ENCODE peak calls at places on chromosomes 3 and 15, in four cellular contexts. One of them, this sample, is unnamed.

GRCh38 chr15:68228143-68228970 is 1.2 kb downstream of the CLN6 start:
- DNase-seq in cardiac fibroblast: no peak
- DNase-seq in WERI-Rb-1: no peak
- DNase-seq in fibroblast of mammary gland: peak; percentile 27
- DNase-seq in this sample: no peak

GRCh38 chr3:182959474-182960350 is 20.6 kb downstream of the DCUN1D1 start:
- DNase-seq in fibroblast of mammary gland: no peak
- DNase-seq in WERI-Rb-1: no peak
- DNase-seq in cardiac fibroblast: no peak
- DNase-seq in this sample: no peak

GRCh38 chr3:53921296-53921695 is 29.6 kb upstream of the SELENOK start:
- DNase-seq in cardiac fibroblast: peak; percentile 18
- DNase-seq in WERI-Rb-1: no peak
- DNase-seq in fibroblast of mammary gland: peak; percentile 26
- DNase-seq in this sample: no peak

GRCh38 chr3:157447026-157447694 is 10.5 kb downstream of the PTX3 start:
- DNase-seq in fibroblast of mammary gland: peak; percentile 76
- DNase-seq in WERI-Rb-1: no peak
- DNase-seq in cardiac fibroblast: peak; percentile 75
- DNase-seq in this sample: no peak

GRCh38 chr15:56832125-56832524 is 86.3 kb upstream of the TCF12 start:
- DNase-seq in WERI-Rb-1: no peak
- DNase-seq in cardiac fibroblast: peak; percentile 5
- DNase-seq in fibroblast of mammary gland: peak; percentile 36
- DNase-seq in this sample: no peak

GRCh38 chr3:65888980-65889706 is 149.6 kb downstream of the MAGI1 start:
- DNase-seq in fibroblast of mammary gland: peak; percentile 97
- DNase-seq in WERI-Rb-1: no peak
- DNase-seq in cardiac fibroblast: peak; percentile 97
- DNase-seq in this sample: peak; percentile 29

GRCh38 chr3:9135526-9135925 is 113.9 kb downstream of the SRGAP3 start:
- DNase-seq in fibroblast of mammary gland: no peak
- DNase-seq in cardiac fibroblast: no peak
- DNase-seq in WERI-Rb-1: no peak
- DNase-seq in this sample: no peak

GRCh38 chr3:24196526-24196925 is 251.4 kb downstream of the NR1D2 start:
- DNase-seq in cardiac fibroblast: peak; percentile 12
- DNase-seq in fibroblast of mammary gland: peak; percentile 69
- DNase-seq in WERI-Rb-1: no peak
- DNase-seq in this sample: no peak

GRCh38 chr15:59622289-59622688 is 10.7 kb downstream of the GCNT3 start:
- DNase-seq in fibroblast of mammary gland: peak; percentile 63
- DNase-seq in WERI-Rb-1: peak; percentile 35
- DNase-seq in cardiac fibroblast: peak; percentile 78
- DNase-seq in this sample: peak; percentile 39

GRCh38 chr3:99114565-99115291 is 213.2 kb upstream of the DCBLD2 start:
- DNase-seq in cardiac fibroblast: peak; percentile 87
- DNase-seq in fibroblast of mammary gland: peak; percentile 74
- DNase-seq in WERI-Rb-1: peak; percentile 53
- DNase-seq in this sample: no peak

GRCh38 chr3:197031315-197032285 is 2.0 kb upstream of the MELTF start:
- DNase-seq in fibroblast of mammary gland: peak; percentile 99
- DNase-seq in cardiac fibroblast: peak; percentile 99
- DNase-seq in WERI-Rb-1: no peak
- DNase-seq in this sample: peak; percentile 58

GRCh38 chr3:104711435-104711834 is 655.3 kb upstream of the ALCAM start:
- DNase-seq in WERI-Rb-1: no peak
- DNase-seq in cardiac fibroblast: no peak
- DNase-seq in fibroblast of mammary gland: no peak
- DNase-seq in this sample: no peak

GRCh38 chr3:31277582-31277981 is 255.1 kb upstream of the STT3B start:
- DNase-seq in fibroblast of mammary gland: no peak
- DNase-seq in WERI-Rb-1: no peak
- DNase-seq in cardiac fibroblast: peak; percentile 33
- DNase-seq in this sample: no peak

GRCh38 chr3:64220161-64220560 is 5.1 kb downstream of the PRICKLE2 start:
- DNase-seq in WERI-Rb-1: no peak
- DNase-seq in cardiac fibroblast: peak; percentile 72
- DNase-seq in fibroblast of mammary gland: peak; percentile 64
- DNase-seq in this sample: no peak

GRCh38 chr3:150377601-150378466 is 30.3 kb upstream of the TSC22D2 start:
- DNase-seq in WERI-Rb-1: no peak
- DNase-seq in fibroblast of mammary gland: peak; percentile 32
- DNase-seq in cardiac fibroblast: no peak
- DNase-seq in this sample: no peak

GRCh38 chr15:74821091-74821789 is 5.2 kb upstream of the CPLX3 start:
- DNase-seq in cardiac fibroblast: no peak
- DNase-seq in WERI-Rb-1: peak; percentile 94
- DNase-seq in fibroblast of mammary gland: no peak
- DNase-seq in this sample: peak; percentile 72

GRCh38 chr3:151483488-151483887 is 22.6 kb upstream of the IGSF10 start:
- DNase-seq in fibroblast of mammary gland: no peak
- DNase-seq in cardiac fibroblast: no peak
- DNase-seq in WERI-Rb-1: no peak
- DNase-seq in this sample: no peak

GRCh38 chr15:41971893-41972340 is 440 bp downstream of the EHD4 start:
- DNase-seq in fibroblast of mammary gland: no peak
- DNase-seq in WERI-Rb-1: peak; percentile 28
- DNase-seq in cardiac fibroblast: no peak
- DNase-seq in this sample: no peak

GRCh38 chr3:197365621-197366020 is 67.2 kb upstream of the DLG1 start:
- DNase-seq in fibroblast of mammary gland: no peak
- DNase-seq in cardiac fibroblast: peak; percentile 10
- DNase-seq in WERI-Rb-1: no peak
- DNase-seq in this sample: no peak

DNA sequence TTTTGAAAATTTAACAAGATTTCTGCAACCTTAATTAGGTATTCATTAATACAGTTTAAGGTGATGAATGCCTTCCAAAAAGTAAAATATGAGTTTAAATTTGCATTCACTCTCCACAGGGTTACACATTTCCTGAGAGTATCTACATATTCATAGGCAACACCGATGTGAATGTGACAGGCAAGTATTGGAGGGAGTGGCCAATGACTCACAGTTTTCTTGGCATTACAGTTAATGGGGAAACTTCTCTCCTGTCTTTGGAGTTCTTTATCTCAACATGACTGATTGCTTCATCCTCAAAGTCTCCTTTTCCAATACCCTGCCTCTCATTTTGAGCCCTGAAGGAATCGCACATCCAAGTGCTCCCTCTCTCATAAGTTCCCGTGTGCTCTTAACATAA is 181.9 kb upstream of the CHL1 start:
- DNase-seq in cardiac fibroblast: no peak
- DNase-seq in fibroblast of mammary gland: peak; percentile 15
- DNase-seq in WERI-Rb-1: no peak
- DNase-seq in this sample: no peak
- TF ChIP-seq CTCF in cardiac fibroblast: no peak
- TF ChIP-seq CTCF in fibroblast of mammary gland: no peak
- TF ChIP-seq CTCF in WERI-Rb-1: no peak
- TF ChIP-seq CTCF in this sample: no peak

GRCh38 chr3:179027326-179027900 is 44.2 kb downstream of the ZMAT3 start:
- DNase-seq in fibroblast of mammary gland: peak; percentile 69
- DNase-seq in WERI-Rb-1: no peak
- DNase-seq in cardiac fibroblast: peak; percentile 84
- DNase-seq in this sample: no peak
- TF ChIP-seq CTCF in fibroblast of mammary gland: peak; percentile 10
- TF ChIP-seq CTCF in WERI-Rb-1: no peak
- TF ChIP-seq CTCF in cardiac fibroblast: no peak
- TF ChIP-seq CTCF in this sample: no peak

GRCh38 chr3:170643831-170644230 is 58.0 kb upstream of the SLC7A14 start:
- DNase-seq in WERI-Rb-1: no peak
- DNase-seq in cardiac fibroblast: no peak
- DNase-seq in fibroblast of mammary gland: no peak
- DNase-seq in this sample: no peak
- TF ChIP-seq CTCF in WERI-Rb-1: no peak
- TF ChIP-seq CTCF in cardiac fibroblast: no peak
- TF ChIP-seq CTCF in fibroblast of mammary gland: no peak
- TF ChIP-seq CTCF in this sample: no peak

DNA sequence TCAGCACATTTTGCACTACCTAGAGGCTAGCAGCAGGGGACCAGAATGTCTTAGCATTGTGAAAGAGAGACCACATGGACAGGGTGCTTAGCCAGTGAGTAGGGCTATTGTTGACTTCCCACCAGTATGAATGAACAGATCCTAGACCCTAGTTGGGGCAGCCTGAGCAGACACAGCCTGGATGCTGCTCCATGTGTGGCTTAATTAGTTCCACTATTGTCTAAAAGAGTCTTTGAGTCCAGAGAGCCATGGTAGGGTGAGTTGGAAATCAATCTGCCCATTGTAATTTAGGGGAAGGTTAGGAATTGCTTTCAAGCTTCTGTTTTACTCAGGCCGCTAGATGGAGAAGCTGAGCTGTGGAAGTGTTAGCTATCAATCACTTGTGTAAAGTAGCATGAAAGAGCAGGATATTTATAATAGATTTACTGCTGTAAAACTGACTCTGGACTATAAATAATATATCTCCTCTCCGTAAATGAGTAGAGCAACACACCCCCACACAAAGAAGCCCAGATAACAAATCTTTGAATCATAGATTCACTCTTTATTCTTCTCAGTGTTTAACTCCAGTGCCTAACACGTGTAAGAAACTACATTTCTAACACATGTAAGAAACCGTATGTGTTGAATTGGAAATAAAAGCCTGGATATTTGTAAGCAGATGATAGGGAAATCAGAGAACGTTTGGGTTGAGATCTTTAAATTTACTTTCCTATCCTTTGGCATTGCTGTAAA is 4.1 kb upstream of the GCSAM start:
- DNase-seq in fibroblast of mammary gland: peak; percentile 25
- DNase-seq in cardiac fibroblast: peak; percentile 63
- DNase-seq in WERI-Rb-1: peak; percentile 48
- DNase-seq in this sample: no peak
- TF ChIP-seq CTCF in fibroblast of mammary gland: peak; percentile 49
- TF ChIP-seq CTCF in cardiac fibroblast: peak; percentile 60
- TF ChIP-seq CTCF in WERI-Rb-1: peak; percentile 55
- TF ChIP-seq CTCF in this sample: peak; percentile 74

GRCh38 chr3:45688194-45688881 is 858 bp upstream of the SACM1L start:
- DNase-seq in fibroblast of mammary gland: no peak
- DNase-seq in cardiac fibroblast: no peak
- DNase-seq in WERI-Rb-1: peak; percentile 70
- DNase-seq in this sample: peak; percentile 67
- TF ChIP-seq CTCF in fibroblast of mammary gland: no peak
- TF ChIP-seq CTCF in cardiac fibroblast: no peak
- TF ChIP-seq CTCF in WERI-Rb-1: no peak
- TF ChIP-seq CTCF in this sample: no peak

GRCh38 chr3:193791041-193792032 is 198.3 kb downstream of the OPA1 start:
- DNase-seq in fibroblast of mammary gland: no peak
- DNase-seq in cardiac fibroblast: no peak
- DNase-seq in WERI-Rb-1: no peak
- DNase-seq in this sample: no peak

GRCh38 chr3:193790086-193790990 is 197.3 kb downstream of the OPA1 start:
- DNase-seq in WERI-Rb-1: no peak
- DNase-seq in cardiac fibroblast: no peak
- DNase-seq in fibroblast of mammary gland: no peak
- DNase-seq in this sample: no peak

GRCh38 chr3:193789455-193789854 is 196.4 kb downstream of the OPA1 start:
- DNase-seq in WERI-Rb-1: no peak
- DNase-seq in cardiac fibroblast: no peak
- DNase-seq in fibroblast of mammary gland: no peak
- DNase-seq in this sample: no peak

GRCh38 chr3:193787496-193787870 is 194.5 kb downstream of the OPA1 start:
- DNase-seq in WERI-Rb-1: no peak
- DNase-seq in cardiac fibroblast: no peak
- DNase-seq in fibroblast of mammary gland: no peak
- DNase-seq in this sample: no peak

GRCh38 chr3:193788189-193788946 is 195.4 kb downstream of the OPA1 start:
- DNase-seq in cardiac fibroblast: peak; percentile 70
- DNase-seq in WERI-Rb-1: peak; percentile 39
- DNase-seq in fibroblast of mammary gland: peak; percentile 62
- DNase-seq in this sample: peak; percentile 20
- TF ChIP-seq CTCF in cardiac fibroblast: peak; percentile 88
- TF ChIP-seq CTCF in WERI-Rb-1: peak; percentile 70
- TF ChIP-seq CTCF in fibroblast of mammary gland: peak; percentile 77
- TF ChIP-seq CTCF in this sample: peak; percentile 82

GRCh38 chr15:27714675-27715074 is 384.4 kb downstream of the OCA2 start:
- DNase-seq in cardiac fibroblast: no peak
- DNase-seq in WERI-Rb-1: no peak
- DNase-seq in fibroblast of mammary gland: no peak
- DNase-seq in this sample: no peak
- TF ChIP-seq CTCF in cardiac fibroblast: no peak
- TF ChIP-seq CTCF in WERI-Rb-1: peak; percentile 22
- TF ChIP-seq CTCF in fibroblast of mammary gland: no peak
- TF ChIP-seq CTCF in this sample: no peak

DNA sequence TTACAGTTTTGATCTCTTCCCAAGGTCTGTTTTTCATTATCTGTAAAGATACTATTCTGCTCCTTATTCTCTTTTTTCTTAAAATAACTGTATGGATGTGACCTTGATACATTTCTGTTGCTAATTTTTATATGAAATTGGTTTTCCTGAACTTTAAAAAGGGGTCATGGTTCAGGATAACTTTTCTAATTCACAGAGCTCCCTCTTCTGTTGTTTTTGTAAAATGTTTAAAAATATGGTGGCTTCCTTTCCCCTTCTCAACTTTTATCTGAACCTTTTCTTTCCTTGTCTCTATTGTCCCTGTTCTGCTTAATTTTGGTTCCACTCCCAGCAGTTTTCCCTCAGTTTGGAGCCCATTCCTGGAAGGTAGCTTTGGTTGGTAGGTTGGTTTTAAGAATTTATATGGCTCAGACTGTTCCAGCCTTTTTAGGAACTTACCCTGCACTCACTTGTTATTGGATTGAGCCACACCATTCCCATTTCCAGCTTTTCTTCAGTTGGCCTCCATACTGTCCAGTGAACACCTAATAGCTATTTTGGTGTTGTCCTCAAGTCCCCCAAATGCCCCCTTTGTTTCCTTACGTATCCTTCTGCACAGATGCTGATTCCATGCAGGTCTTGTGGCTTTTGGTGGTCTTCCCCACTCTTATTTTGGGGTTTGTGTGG is 70.3 kb downstream of the SLMAP start:
- DNase-seq in fibroblast of mammary gland: peak; percentile 20
- DNase-seq in cardiac fibroblast: peak; percentile 33
- DNase-seq in WERI-Rb-1: no peak
- DNase-seq in this sample: no peak
- TF ChIP-seq CTCF in fibroblast of mammary gland: peak; percentile 34
- TF ChIP-seq CTCF in cardiac fibroblast: peak; percentile 11
- TF ChIP-seq CTCF in WERI-Rb-1: no peak
- TF ChIP-seq CTCF in this sample: no peak

This sample was measured in GM06990.